ENCODE peak calls at places on chromosome 3, in six cellular contexts. O is EL, L is tibial nerve, I is T-helper 2 cell, D is pancreas, W is GM23338. G is an unnamed sample.

GRCh38 chr3:160999268-160999667 is 105.9 kb downstream of the B3GALNT1 start:
- DNase-seq in O (no peak), L (no peak), I (no peak), D (no peak), W (peak), G (no peak)

GRCh38 chr3:112084980-112085697 is 1.1 kb upstream of the C3orf52 start:
- DNase-seq in O (no peak), L (no peak), I (no peak), D (no peak), W (no peak), G (peak)

GRCh38 chr3:170716172-170716800 is 130.4 kb upstream of the SLC7A14 start:
- DNase-seq in O (peak), L (no peak), I (no peak), D (no peak), W (no peak), G (no peak)

GRCh38 chr3:78165876-78166275 is 1126.0 kb downstream of the ROBO2 start:
- DNase-seq in O (no peak), L (no peak), I (no peak), D (no peak), W (no peak), G (no peak)

GRCh38 chr3:138197058-138197457 is 10.0 kb downstream of the ARMC8 start:
- DNase-seq in O (peak), L (no peak), I (no peak), D (peak), W (peak), G (no peak)

GRCh38 chr3:171704814-171705213 is 105.5 kb downstream of the PLD1 start:
- DNase-seq in O (no peak), L (no peak), I (no peak), D (no peak), W (peak), G (no peak)

GRCh38 chr3:150412599-150413069 is 4.5 kb downstream of the TSC22D2 start:
- DNase-seq in O (peak), L (no peak), I (no peak), D (no peak), W (no peak), G (no peak)

GRCh38 chr3:150414273-150414672 is 6.2 kb downstream of the TSC22D2 start:
- DNase-seq in O (peak), L (no peak), I (no peak), D (no peak), W (no peak), G (no peak)

GRCh38 chr3:197709135-197709534 is 27.6 kb downstream of the RUBCN start:
- DNase-seq in O (no peak), L (no peak), I (no peak), D (no peak), W (no peak), G (peak)

GRCh38 chr3:25573386-25574171 is 91.1 kb downstream of the TOP2B start:
- DNase-seq in O (peak), L (no peak), I (no peak), D (no peak), W (no peak), G (no peak)

GRCh38 chr3:54999159-54999558 is 71.3 kb upstream of the LRTM1 start:
- DNase-seq in O (peak), L (no peak), I (no peak), D (no peak), W (peak), G (no peak)

GRCh38 chr3:37639922-37640321 is 221.8 kb upstream of the CTDSPL start:
- DNase-seq in O (no peak), L (no peak), I (no peak), D (no peak), W (no peak), G (no peak)

GRCh38 chr3:190041333-190042041 is 79.2 kb downstream of the P3H2 start:
- DNase-seq in O (no peak), L (no peak), I (no peak), D (no peak), W (peak), G (no peak)

GRCh38 chr3:139120336-139120971 is 75.8 kb upstream of the PRR23C start:
- DNase-seq in O (peak), L (peak), I (no peak), D (no peak), W (no peak), G (no peak)

GRCh38 chr3:197912770-197913476 is 37.1 kb upstream of the RPL35A start:
- DNase-seq in O (no peak), L (no peak), I (no peak), D (no peak), W (no peak), G (peak)

GRCh38 chr3:142272200-142272891 is 47.0 kb upstream of the GK5 start:
- DNase-seq in O (peak), L (no peak), I (no peak), D (no peak), W (no peak), G (no peak)

GRCh38 chr3:151813777-151814176 is at the start of gene AADAC:
- DNase-seq in O (no peak), L (no peak), I (no peak), D (no peak), W (no peak), G (no peak)

GRCh38 chr3:114563720-114564119 is 269.9 kb downstream of the TIGIT start:
- DNase-seq in O (no peak), L (no peak), I (no peak), D (no peak), W (no peak), G (no peak)

GRCh38 chr3:105970283-105970682 is 101.5 kb upstream of the CBLB start:
- DNase-seq in O (peak), L (peak), I (no peak), D (no peak), W (no peak), G (no peak)

GRCh38 chr3:153275514-153275913 is 113.5 kb downstream of the RAP2B start:
- DNase-seq in O (no peak), L (no peak), I (no peak), D (no peak), W (no peak), G (no peak)

GRCh38 chr3:149534671-149535394 is 60.3 kb downstream of the TM4SF4 start:
- DNase-seq in O (peak), L (no peak), I (no peak), D (no peak), W (no peak), G (no peak)

G was measured in transverse colon.